ENCODE peak calls at places on chromosomes 1 and 21, in ten cellular contexts. One of them, this sample, is unnamed. For H3K27me3, the result is how much of the 10 kb centered on the place peaks cover.

GRCh38 chr1:212512731-212513559 is 80.2 kb downstream of the NENF start:
- DNase-seq in tibial nerve: no peak
- DNase-seq in suprapubic skin: no peak
- DNase-seq in dorsolateral prefrontal cortex: no peak
- DNase-seq in GM12878: no peak
- DNase-seq in upper lobe of left lung: no peak
- DNase-seq in BJ: no peak
- DNase-seq in right lobe of liver: no peak
- DNase-seq in fibroblast of lung: no peak
- DNase-seq in spleen: no peak
- DNase-seq in this sample: no peak

GRCh38 chr1:200968469-200969410 is 54.8 kb downstream of the KIF21B start:
- DNase-seq in tibial nerve: no peak
- DNase-seq in suprapubic skin: no peak
- DNase-seq in dorsolateral prefrontal cortex: no peak
- DNase-seq in GM12878: no peak
- DNase-seq in upper lobe of left lung: no peak
- DNase-seq in BJ: no peak
- DNase-seq in right lobe of liver: peak
- DNase-seq in fibroblast of lung: no peak
- DNase-seq in spleen: no peak
- DNase-seq in this sample: no peak

GRCh38 chr1:33548319-33548718 is 75.9 kb downstream of the ZSCAN20 start:
- DNase-seq in tibial nerve: no peak
- DNase-seq in suprapubic skin: no peak
- DNase-seq in dorsolateral prefrontal cortex: no peak
- DNase-seq in GM12878: no peak
- DNase-seq in upper lobe of left lung: no peak
- DNase-seq in BJ: no peak
- DNase-seq in right lobe of liver: no peak
- DNase-seq in fibroblast of lung: no peak
- DNase-seq in spleen: no peak
- DNase-seq in this sample: no peak

GRCh38 chr21:27759091-27759659 is 792.3 kb upstream of the ADAMTS5 start:
- DNase-seq in tibial nerve: no peak
- DNase-seq in suprapubic skin: no peak
- DNase-seq in dorsolateral prefrontal cortex: no peak
- DNase-seq in GM12878: no peak
- DNase-seq in upper lobe of left lung: no peak
- DNase-seq in BJ: no peak
- DNase-seq in right lobe of liver: peak
- DNase-seq in fibroblast of lung: no peak
- DNase-seq in spleen: no peak
- DNase-seq in this sample: no peak

GRCh38 chr1:183043872-183044859 is 20.9 kb downstream of the LAMC1 start:
- DNase-seq in tibial nerve: no peak
- DNase-seq in suprapubic skin: no peak
- DNase-seq in dorsolateral prefrontal cortex: no peak
- DNase-seq in GM12878: no peak
- DNase-seq in upper lobe of left lung: no peak
- DNase-seq in BJ: peak
- DNase-seq in right lobe of liver: no peak
- DNase-seq in fibroblast of lung: peak
- DNase-seq in spleen: no peak
- DNase-seq in this sample: no peak

GRCh38 chr1:164576311-164577271 is 17.6 kb downstream of the PBX1 start:
- DNase-seq in tibial nerve: no peak
- DNase-seq in suprapubic skin: no peak
- DNase-seq in dorsolateral prefrontal cortex: peak
- DNase-seq in GM12878: no peak
- DNase-seq in upper lobe of left lung: peak
- DNase-seq in BJ: no peak
- DNase-seq in right lobe of liver: no peak
- DNase-seq in fibroblast of lung: peak
- DNase-seq in spleen: no peak
- DNase-seq in this sample: no peak

GRCh38 chr1:237154173-237154572 is 112.2 kb downstream of the RYR2 start:
- DNase-seq in tibial nerve: no peak
- DNase-seq in suprapubic skin: no peak
- DNase-seq in dorsolateral prefrontal cortex: no peak
- DNase-seq in GM12878: no peak
- DNase-seq in upper lobe of left lung: no peak
- DNase-seq in BJ: no peak
- DNase-seq in right lobe of liver: no peak
- DNase-seq in fibroblast of lung: peak
- DNase-seq in spleen: no peak
- DNase-seq in this sample: no peak

GRCh38 chr1:72326494-72326893 is 44.2 kb upstream of the NEGR1 start:
- DNase-seq in tibial nerve: no peak
- DNase-seq in suprapubic skin: no peak
- DNase-seq in dorsolateral prefrontal cortex: no peak
- DNase-seq in GM12878: no peak
- DNase-seq in upper lobe of left lung: no peak
- DNase-seq in BJ: no peak
- DNase-seq in right lobe of liver: no peak
- DNase-seq in fibroblast of lung: no peak
- DNase-seq in spleen: no peak
- DNase-seq in this sample: no peak

DNA sequence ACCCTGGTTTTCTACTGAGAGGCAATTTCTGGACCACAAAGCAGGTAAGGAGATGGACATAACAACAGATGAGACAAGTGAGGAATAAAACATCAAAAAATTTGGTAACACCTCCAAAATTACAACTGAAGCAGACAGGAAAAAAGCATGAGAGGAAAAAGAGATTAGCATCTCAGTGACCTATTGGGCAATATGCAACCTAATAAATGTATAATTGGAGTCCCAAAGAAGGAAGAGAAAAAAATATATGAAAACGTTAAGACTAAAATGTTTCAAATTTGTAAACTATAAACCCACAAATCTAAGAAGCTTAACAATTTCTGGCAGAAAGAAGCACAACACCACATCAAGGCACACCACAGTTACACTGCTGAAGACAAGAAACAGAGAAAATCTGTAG is 208.2 kb upstream of the TNR start:
- DNase-seq in tibial nerve: no peak
- DNase-seq in suprapubic skin: no peak
- DNase-seq in dorsolateral prefrontal cortex: no peak
- DNase-seq in GM12878: no peak
- DNase-seq in upper lobe of left lung: no peak
- DNase-seq in BJ: no peak
- DNase-seq in right lobe of liver: no peak
- DNase-seq in fibroblast of lung: no peak
- DNase-seq in spleen: no peak
- DNase-seq in this sample: no peak
- H3K27me3 ChIP-seq in tibial nerve: under half
- H3K27me3 ChIP-seq in suprapubic skin: under half
- H3K27me3 ChIP-seq in dorsolateral prefrontal cortex: under half
- H3K27me3 ChIP-seq in GM12878: under half
- H3K27me3 ChIP-seq in upper lobe of left lung: under half
- H3K27me3 ChIP-seq in BJ: under half
- H3K27me3 ChIP-seq in right lobe of liver: under half
- H3K27me3 ChIP-seq in fibroblast of lung: under half
- H3K27me3 ChIP-seq in spleen: under half
- H3K27me3 ChIP-seq in this sample: under half

DNA sequence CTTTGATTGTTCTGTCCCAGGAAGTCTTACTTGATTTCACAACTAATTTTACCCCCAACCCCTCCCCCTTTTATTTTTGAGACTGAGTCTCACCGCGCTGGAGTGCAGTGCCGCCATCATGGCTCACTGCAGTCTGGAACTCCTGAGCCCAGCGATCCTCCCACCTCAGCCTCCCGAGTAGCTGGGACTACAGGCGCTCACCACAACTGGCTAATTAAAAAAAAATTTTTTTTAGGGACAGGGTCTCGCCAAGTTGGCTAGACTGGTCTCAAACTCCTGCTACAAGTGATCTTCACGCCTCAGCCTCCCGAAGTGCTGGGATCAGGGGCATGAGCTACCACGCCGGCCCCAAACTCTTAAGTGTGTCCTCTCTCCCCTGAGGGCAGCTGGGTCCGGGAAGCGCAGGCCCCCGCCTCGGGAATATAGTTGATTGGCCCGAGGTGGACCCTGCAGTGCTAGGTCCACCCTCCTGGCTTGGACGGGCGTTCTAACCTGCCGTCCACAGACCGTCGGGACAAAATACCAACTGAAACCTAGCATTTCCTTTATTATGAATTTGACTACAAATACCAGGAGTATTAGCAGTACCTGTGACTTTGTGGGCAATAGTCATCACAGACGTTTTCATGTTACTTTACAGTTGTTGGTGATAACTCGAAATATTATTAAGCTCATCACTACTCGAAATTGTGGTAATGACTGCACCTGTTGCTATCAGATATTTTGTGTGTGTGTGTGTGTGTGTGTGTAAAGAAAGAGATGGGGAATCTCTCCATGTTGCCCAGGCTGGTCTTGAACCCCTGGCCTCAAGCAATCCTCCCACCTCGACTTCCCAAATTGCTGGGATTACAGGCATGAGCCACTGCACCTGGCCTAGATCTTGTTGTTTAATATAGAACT is 642 bp upstream of the PARP1 start:
- DNase-seq in tibial nerve: no peak
- DNase-seq in suprapubic skin: peak
- DNase-seq in dorsolateral prefrontal cortex: no peak
- DNase-seq in GM12878: no peak
- DNase-seq in upper lobe of left lung: peak
- DNase-seq in BJ: no peak
- DNase-seq in right lobe of liver: peak
- DNase-seq in fibroblast of lung: no peak
- DNase-seq in spleen: peak
- DNase-seq in this sample: no peak
- H3K4me3 ChIP-seq in tibial nerve: peak
- H3K4me3 ChIP-seq in suprapubic skin: peak
- H3K4me3 ChIP-seq in dorsolateral prefrontal cortex: peak
- H3K4me3 ChIP-seq in GM12878: peak
- H3K4me3 ChIP-seq in upper lobe of left lung: no peak
- H3K4me3 ChIP-seq in BJ: peak
- H3K4me3 ChIP-seq in right lobe of liver: peak
- H3K4me3 ChIP-seq in fibroblast of lung: peak
- H3K4me3 ChIP-seq in spleen: no peak
- H3K4me3 ChIP-seq in this sample: peak

GRCh38 chr1:231420959-231421615 is 1.0 kb downstream of the EGLN1 start:
- DNase-seq in tibial nerve: peak
- DNase-seq in suprapubic skin: peak
- DNase-seq in dorsolateral prefrontal cortex: peak
- DNase-seq in GM12878: no peak
- DNase-seq in upper lobe of left lung: peak
- DNase-seq in BJ: no peak
- DNase-seq in right lobe of liver: peak
- DNase-seq in fibroblast of lung: peak
- DNase-seq in spleen: peak
- DNase-seq in this sample: peak

GRCh38 chr1:231419738-231420298 is 2.3 kb downstream of the EGLN1 start:
- DNase-seq in tibial nerve: no peak
- DNase-seq in suprapubic skin: no peak
- DNase-seq in dorsolateral prefrontal cortex: no peak
- DNase-seq in GM12878: no peak
- DNase-seq in upper lobe of left lung: no peak
- DNase-seq in BJ: no peak
- DNase-seq in right lobe of liver: no peak
- DNase-seq in fibroblast of lung: peak
- DNase-seq in spleen: no peak
- DNase-seq in this sample: no peak

GRCh38 chr1:231419147-231419546 is 2.9 kb downstream of the EGLN1 start:
- DNase-seq in tibial nerve: no peak
- DNase-seq in suprapubic skin: no peak
- DNase-seq in dorsolateral prefrontal cortex: no peak
- DNase-seq in GM12878: no peak
- DNase-seq in upper lobe of left lung: no peak
- DNase-seq in BJ: no peak
- DNase-seq in right lobe of liver: no peak
- DNase-seq in fibroblast of lung: no peak
- DNase-seq in spleen: no peak
- DNase-seq in this sample: no peak

GRCh38 chr1:231421616-231421970 is 494 bp downstream of the EGLN1 start:
- DNase-seq in tibial nerve: no peak
- DNase-seq in suprapubic skin: no peak
- DNase-seq in dorsolateral prefrontal cortex: peak
- DNase-seq in GM12878: no peak
- DNase-seq in upper lobe of left lung: peak
- DNase-seq in BJ: no peak
- DNase-seq in right lobe of liver: no peak
- DNase-seq in fibroblast of lung: peak
- DNase-seq in spleen: no peak
- DNase-seq in this sample: peak

DNA sequence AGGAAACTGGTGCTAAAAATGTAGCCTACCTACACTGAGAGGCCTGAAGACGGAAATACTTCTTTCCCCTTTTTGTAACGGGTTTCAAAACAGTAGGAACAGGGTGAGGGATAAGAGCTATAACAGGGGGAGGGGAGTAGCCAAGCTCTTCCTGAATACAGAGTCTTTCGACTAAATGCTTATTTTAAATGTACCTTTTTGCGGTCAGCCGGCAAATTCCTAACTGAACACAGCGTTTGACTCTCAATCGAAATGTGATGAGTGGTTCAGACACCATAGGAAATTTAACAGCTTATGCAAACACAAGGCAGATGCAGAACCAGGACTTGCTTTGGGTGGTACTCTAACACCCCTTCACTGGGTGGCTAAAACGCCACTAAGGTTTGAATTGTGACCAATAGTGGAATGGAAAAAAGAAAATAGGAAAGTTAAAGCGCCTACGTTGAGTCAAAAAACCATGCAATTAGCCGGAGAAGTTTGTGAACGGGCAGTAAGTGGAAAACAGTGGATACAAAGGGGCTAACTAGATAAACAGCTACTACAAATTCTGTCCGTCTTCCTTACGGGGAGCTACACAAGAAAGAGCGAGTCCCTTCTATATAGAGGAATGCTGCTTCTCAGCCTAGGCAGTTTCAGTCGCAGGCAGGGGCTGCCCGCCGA is 1.7 kb downstream of the EGLN1 start:
- DNase-seq in tibial nerve: no peak
- DNase-seq in suprapubic skin: no peak
- DNase-seq in dorsolateral prefrontal cortex: no peak
- DNase-seq in GM12878: no peak
- DNase-seq in upper lobe of left lung: no peak
- DNase-seq in BJ: no peak
- DNase-seq in right lobe of liver: no peak
- DNase-seq in fibroblast of lung: peak
- DNase-seq in spleen: no peak
- DNase-seq in this sample: no peak
- H3K27me3 ChIP-seq in tibial nerve: under half
- H3K27me3 ChIP-seq in suprapubic skin: under half
- H3K27me3 ChIP-seq in dorsolateral prefrontal cortex: under half
- H3K27me3 ChIP-seq in GM12878: under half
- H3K27me3 ChIP-seq in upper lobe of left lung: under half
- H3K27me3 ChIP-seq in BJ: under half
- H3K27me3 ChIP-seq in right lobe of liver: under half
- H3K27me3 ChIP-seq in fibroblast of lung: under half
- H3K27me3 ChIP-seq in spleen: under half
- H3K27me3 ChIP-seq in this sample: under half

DNA sequence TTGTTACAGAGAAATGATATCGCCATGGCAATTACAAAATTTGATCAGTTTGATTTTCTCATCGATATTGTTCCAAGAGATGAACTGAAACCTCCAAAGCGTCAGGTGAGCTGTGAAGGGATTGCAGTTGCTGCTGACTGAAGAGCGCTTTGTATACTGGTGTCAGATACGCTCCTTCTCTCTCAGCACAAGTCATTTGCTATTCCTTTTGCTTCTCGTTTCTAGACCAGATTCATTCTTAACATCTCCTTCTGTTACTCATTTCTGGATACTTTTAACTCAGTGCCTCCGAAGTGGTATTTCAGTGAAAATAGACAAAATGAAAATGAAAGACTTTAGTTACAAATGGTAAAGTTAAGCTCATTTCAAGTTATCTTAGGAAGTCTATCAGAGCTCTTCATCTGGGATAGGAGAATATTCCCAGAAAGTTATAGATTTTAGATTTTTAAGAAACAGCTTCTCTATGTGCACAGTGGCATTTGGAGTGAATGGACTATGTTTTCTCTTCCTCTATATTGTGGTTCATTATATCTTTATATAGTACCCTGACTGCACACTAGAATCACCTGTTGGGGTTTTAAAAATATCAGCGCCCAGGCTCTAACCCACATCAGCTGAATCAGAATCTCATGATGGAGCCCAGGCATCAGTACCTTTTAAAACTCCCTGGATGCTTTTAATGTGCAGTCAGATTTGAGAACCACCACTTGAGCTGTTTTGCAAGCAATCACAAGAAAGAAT is 30.3 kb upstream of the KCNQ4 start:
- DNase-seq in tibial nerve: no peak
- DNase-seq in suprapubic skin: no peak
- DNase-seq in dorsolateral prefrontal cortex: no peak
- DNase-seq in GM12878: peak
- DNase-seq in upper lobe of left lung: no peak
- DNase-seq in BJ: no peak
- DNase-seq in right lobe of liver: no peak
- DNase-seq in fibroblast of lung: no peak
- DNase-seq in spleen: no peak
- DNase-seq in this sample: no peak
- H3K4me3 ChIP-seq in tibial nerve: no peak
- H3K4me3 ChIP-seq in suprapubic skin: no peak
- H3K4me3 ChIP-seq in dorsolateral prefrontal cortex: no peak
- H3K4me3 ChIP-seq in GM12878: peak
- H3K4me3 ChIP-seq in upper lobe of left lung: no peak
- H3K4me3 ChIP-seq in BJ: no peak
- H3K4me3 ChIP-seq in right lobe of liver: no peak
- H3K4me3 ChIP-seq in fibroblast of lung: no peak
- H3K4me3 ChIP-seq in spleen: no peak
- H3K4me3 ChIP-seq in this sample: no peak

This sample was measured in tibial artery.